ENCODE peak calls at places on chromosomes 12 and 14, in four cellular contexts. P is K562, L is HepG2, J is GM12878. T is an unnamed sample.

GRCh38 chr12:70052931-70053497 is 190.2 kb upstream of the CNOT2 start:
- DNase-seq in P (peak), J (no peak), L (peak), T (peak)

GRCh38 chr12:131066207-131066885 is 112.6 kb downstream of the ADGRD1 start:
- DNase-seq in P (no peak), J (no peak), L (no peak), T (no peak)

GRCh38 chr12:41967668-41968649 is 176.7 kb downstream of the GXYLT1 start:
- DNase-seq in P (no peak), J (no peak), L (no peak), T (no peak)

GRCh38 chr12:54984602-54985376 is at the start of gene TESPA1:
- DNase-seq in L (no peak), P (no peak), J (peak), T (no peak)

GRCh38 chr14:22492601-22493000 is 96.4 kb downstream of the DAD1 start:
- DNase-seq in P (no peak), L (no peak), J (no peak), T (no peak)

GRCh38 chr12:108446766-108447165 is 68.3 kb upstream of the FICD start:
- DNase-seq in L (no peak), J (no peak), P (no peak), T (no peak)

GRCh38 chr12:108720757-108721514 is 10.4 kb downstream of the CORO1C start:
- DNase-seq in J (no peak), L (no peak), P (no peak), T (no peak)

GRCh38 chr12:52056801-52057613 is 5.8 kb downstream of the NR4A1 start:
- DNase-seq in L (no peak), P (no peak), J (no peak), T (peak)

GRCh38 chr12:100741084-100741711 is 53.4 kb upstream of the ANO4 start:
- DNase-seq in L (peak), J (no peak), P (peak), T (peak)

GRCh38 chr12:22481557-22482104 is 62.7 kb downstream of the C2CD5 start:
- DNase-seq in L (no peak), J (no peak), P (no peak), T (no peak)

GRCh38 chr12:87866602-87867292 is 162.5 kb downstream of the C12orf50 start:
- DNase-seq in L (peak), P (no peak), J (no peak), T (peak)

GRCh38 chr12:633731-634130 is 29.5 kb downstream of the NINJ2 start:
- DNase-seq in L (peak), P (no peak), J (no peak), T (no peak)

GRCh38 chr12:14647028-14647750 is 49.2 kb downstream of the GUCY2C start:
- DNase-seq in J (no peak), P (no peak), L (no peak), T (no peak)

GRCh38 chr12:132141976-132142678 is 2.0 kb downstream of the DDX51 start:
- DNase-seq in L (no peak), J (no peak), P (no peak), T (no peak)

GRCh38 chr12:122023339-122024131 is 1.9 kb downstream of the BCL7A start:
- DNase-seq in P (peak), L (peak), J (no peak), T (peak)

GRCh38 chr14:65631040-65631439 is 218.5 kb downstream of the FUT8 start:
- DNase-seq in P (no peak), L (no peak), J (peak), T (no peak)

GRCh38 chr12:43988838-43989560 is 153.1 kb downstream of the TMEM117 start:
- DNase-seq in P (no peak), L (no peak), J (peak), T (no peak)

GRCh38 chr12:41762691-41763090 is 382.0 kb downstream of the GXYLT1 start:
- DNase-seq in P (no peak), J (no peak), L (no peak), T (no peak)

GRCh38 chr12:46111727-46112126 is 121.4 kb upstream of the SCAF11 start:
- DNase-seq in L (no peak), J (no peak), P (no peak), T (no peak)

GRCh38 chr12:46264057-46264456 is 4.8 kb downstream of the SLC38A1 start:
- DNase-seq in L (no peak), P (no peak), J (no peak), T (no peak)

GRCh38 chr14:85165091-85165490 is 364.9 kb upstream of the FLRT2 start:
- DNase-seq in L (no peak), J (no peak), P (no peak), T (no peak)

GRCh38 chr14:49904270-49904669 is 11.4 kb downstream of the ARF6 start:
- DNase-seq in J (no peak), L (no peak), P (no peak), T (no peak)

GRCh38 chr12:53623986-53624385 is 2.2 kb downstream of the ATF7 start:
- DNase-seq in J (no peak), L (peak), P (no peak), T (no peak)

GRCh38 chr12:110928700-110929099 is 8.3 kb upstream of the MYL2 start:
- DNase-seq in L (no peak), J (no peak), P (no peak), T (no peak)

GRCh38 chr14:39431416-39432178 is 636 bp downstream of the FBXO33 start:
- DNase-seq in J (no peak), P (peak), L (peak), T (peak)

GRCh38 chr12:127903146-127903545 is 363.8 kb upstream of the TMEM132C start:
- DNase-seq in P (no peak), L (no peak), J (no peak), T (no peak)

GRCh38 chr12:58554522-58555157 is 365.7 kb downstream of the LRIG3 start:
- DNase-seq in L (no peak), P (no peak), J (no peak), T (no peak)

GRCh38 chr12:64255249-64255648 is 33.2 kb upstream of the KICS2 start:
- DNase-seq in L (no peak), J (no peak), P (no peak), T (no peak)
- TF ChIP-seq SMC3 in L (no peak), J (no peak), P (no peak), T (no peak)

GRCh38 chr14:60999536-60999935 is 18.5 kb downstream of the SLC38A6 start:
- DNase-seq in L (no peak), J (no peak), P (no peak), T (no peak)
- TF ChIP-seq ESRRA in L (no peak), J (no peak), P (no peak), T (no peak)

DNA sequence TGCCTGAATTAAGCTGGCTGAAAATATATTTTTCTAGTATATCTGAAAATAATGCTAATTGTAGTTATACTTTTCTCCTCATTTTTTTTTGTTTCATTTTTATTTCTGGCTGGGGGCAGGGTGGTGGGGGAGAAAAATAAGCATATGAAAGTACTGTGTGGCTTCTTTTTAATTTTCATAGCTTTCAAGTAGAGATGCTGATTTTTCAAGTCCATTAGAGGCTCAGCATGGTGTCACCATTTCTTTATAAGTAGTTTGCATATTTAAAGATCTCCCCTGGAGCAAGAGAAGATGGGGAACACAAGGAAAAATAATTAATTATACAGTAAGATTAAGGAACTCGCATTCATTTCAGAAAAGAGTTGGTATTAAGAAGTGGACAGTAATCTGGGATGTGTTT is 27.1 kb downstream of the TTC8 start:
- DNase-seq in L (no peak), P (no peak), J (no peak), T (no peak)
- TF ChIP-seq SMC3 in L (no peak), P (no peak), J (no peak), T (no peak)

DNA sequence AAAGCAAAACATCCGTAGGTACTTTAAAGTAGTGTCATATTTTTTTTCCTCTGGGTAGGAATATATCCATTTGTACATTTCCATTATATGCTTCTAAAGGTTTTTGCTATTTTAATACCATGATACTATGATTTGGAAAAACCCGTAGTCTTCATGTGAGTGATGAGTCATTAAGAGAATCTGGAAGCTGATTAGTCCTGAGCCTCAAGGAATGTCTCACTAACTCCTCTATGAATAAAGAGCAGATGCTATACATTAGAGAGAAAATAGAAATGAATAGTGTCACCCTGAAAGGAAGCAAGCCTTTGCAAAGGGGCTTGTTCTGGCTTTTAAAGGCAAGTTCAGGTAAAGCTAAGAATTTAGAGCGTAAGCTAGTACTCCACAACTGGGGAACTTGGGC is 432.2 kb downstream of the CCDC91 start:
- DNase-seq in P (no peak), J (no peak), L (no peak), T (no peak)
- TF ChIP-seq ESRRA in P (no peak), J (no peak), L (no peak), T (no peak)

GRCh38 chr12:105724651-105725050 is 394.2 kb downstream of the C12orf75 start:
- DNase-seq in P (no peak), L (no peak), J (no peak), T (no peak)

GRCh38 chr12:105723534-105723933 is 393.0 kb downstream of the C12orf75 start:
- DNase-seq in J (no peak), P (no peak), L (no peak), T (no peak)

GRCh38 chr12:105723066-105723465 is 392.6 kb downstream of the C12orf75 start:
- DNase-seq in L (no peak), P (no peak), J (no peak), T (no peak)

GRCh38 chr12:105721915-105722314 is 391.4 kb downstream of the C12orf75 start:
- DNase-seq in L (no peak), P (no peak), J (no peak), T (no peak)

GRCh38 chr12:105721051-105721825 is 390.7 kb downstream of the C12orf75 start:
- DNase-seq in P (no peak), L (no peak), J (peak), T (no peak)
- TF ChIP-seq SMC3 in P (no peak), L (no peak), J (no peak), T (no peak)

GRCh38 chr12:69024907-69025306 is 91.9 kb upstream of the CPM start:
- DNase-seq in P (no peak), J (no peak), L (no peak), T (no peak)

GRCh38 chr12:69023840-69024239 is 90.9 kb upstream of the CPM start:
- DNase-seq in L (no peak), J (no peak), P (no peak), T (no peak)

GRCh38 chr12:69019910-69020309 is 86.9 kb upstream of the CPM start:
- DNase-seq in J (no peak), P (no peak), L (no peak), T (no peak)

GRCh38 chr12:69024413-69024812 is 91.4 kb upstream of the CPM start:
- DNase-seq in P (no peak), J (no peak), L (no peak), T (peak)

GRCh38 chr12:69022674-69023073 is 89.7 kb upstream of the CPM start:
- DNase-seq in L (no peak), J (no peak), P (no peak), T (no peak)
- TF ChIP-seq ESRRA in L (no peak), J (no peak), P (no peak), T (no peak)

GRCh38 chr14:96583605-96584041 is 81.4 kb downstream of the PAPOLA start:
- DNase-seq in J (no peak), P (no peak), L (no peak), T (no peak)

GRCh38 chr14:96584907-96585671 is 82.9 kb downstream of the PAPOLA start:
- DNase-seq in L (no peak), J (no peak), P (no peak), T (no peak)

GRCh38 chr14:96582995-96583394 is 80.8 kb downstream of the PAPOLA start:
- DNase-seq in J (no peak), P (no peak), L (no peak), T (no peak)

GRCh38 chr14:96585672-96586013 is 83.5 kb downstream of the PAPOLA start:
- DNase-seq in J (no peak), P (no peak), L (no peak), T (no peak)

GRCh38 chr14:96584199-96584906 is 82.2 kb downstream of the PAPOLA start:
- DNase-seq in J (no peak), L (peak), P (peak), T (peak)
- TF ChIP-seq SMC3 in J (peak), L (peak), P (peak), T (peak)